ENCODE peak calls at places on chromosomes 7 and 10, in six cellular contexts. V is body of pancreas; W is GM23248; Y is mammary epithelial cell; J is IMR-90; L is CD4-positive, CD25-positive, alpha-beta regulatory T cell. E is an unnamed sample.

GRCh38 chr10:125520968-125521367 is 162.0 kb downstream of the TEX36 start:
- DNase-seq in V (no peak), W (no peak), Y (no peak), J (no peak), L (no peak), E (no peak)

GRCh38 chr10:68301790-68302502 is 29.9 kb upstream of the HNRNPH3 start:
- DNase-seq in V (no peak), W (peak; percentile 70), Y (peak; percentile 30), J (peak; percentile 75), L (peak; percentile 49), E (peak; percentile 66)

GRCh38 chr7:25669300-25669781 is 441.1 kb upstream of the NPVF start:
- DNase-seq in V (no peak), W (no peak), Y (no peak), J (no peak), L (no peak), E (no peak)

GRCh38 chr10:4765428-4765827 is 60.6 kb upstream of the AKR1E2 start:
- DNase-seq in V (no peak), W (peak; percentile 62), Y (peak; percentile 54), J (peak; percentile 56), L (no peak), E (no peak)

GRCh38 chr10:27541728-27542285 is 37.7 kb downstream of the RAB18 start:
- DNase-seq in V (no peak), W (no peak), Y (peak; percentile 2), J (no peak), L (peak; percentile 42), E (no peak)

GRCh38 chr7:44754802-44755697 is 6.4 kb downstream of the ZMIZ2 start:
- DNase-seq in V (no peak), W (no peak), Y (no peak), J (no peak), L (peak; percentile 20), E (no peak)

GRCh38 chr10:75788394-75789205 is 357.2 kb downstream of the LRMDA start:
- DNase-seq in V (no peak), W (peak; percentile 66), Y (no peak), J (no peak), L (no peak), E (no peak)

GRCh38 chr10:68109312-68109711 is at the start of gene MYPN:
- DNase-seq in V (no peak), W (no peak), Y (no peak), J (no peak), L (no peak), E (no peak)

GRCh38 chr10:34809796-34810195 is 5.3 kb downstream of the PARD3 start:
- DNase-seq in V (no peak), W (peak; percentile 14), Y (no peak), J (peak; percentile 21), L (no peak), E (no peak)
- H3K4me3 ChIP-seq in V (no peak overlapping the region), W (peak overlapping the region; percentile 59), Y (no peak overlapping the region), J (no peak overlapping the region), L (no peak overlapping the region), E (no peak overlapping the region)

DNA sequence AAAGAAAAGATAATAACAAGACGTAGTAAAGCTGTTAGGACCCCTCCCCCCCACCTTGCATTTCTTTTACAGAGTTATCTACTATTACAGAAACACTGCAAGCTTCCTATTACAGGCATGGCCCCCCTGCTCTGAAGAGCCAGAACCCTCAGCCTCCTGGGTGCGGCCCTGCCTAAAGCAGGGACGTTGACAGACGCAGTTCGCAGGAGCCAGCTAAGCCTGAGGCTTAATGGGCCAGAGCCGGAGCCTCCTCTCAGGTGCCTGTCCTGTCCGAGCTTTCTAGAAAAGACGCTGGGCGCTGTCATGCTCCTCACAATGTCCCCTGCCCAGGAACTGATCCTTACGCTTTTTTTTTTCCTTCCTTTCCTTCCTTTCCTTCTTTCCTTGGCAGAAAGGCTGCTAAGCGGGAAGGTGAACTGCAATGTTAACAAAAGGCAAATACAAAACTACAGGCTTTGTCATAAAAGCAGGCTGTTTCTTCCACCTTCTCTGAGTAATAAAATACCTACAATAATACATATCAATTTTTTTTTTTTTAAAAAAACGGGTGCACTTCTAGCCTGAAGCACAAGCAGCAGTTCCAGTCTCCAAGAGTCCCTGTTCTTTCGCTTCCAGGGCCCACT is 11.4 kb downstream of the MNX1 start:
- DNase-seq in V (no peak), W (no peak), Y (no peak), J (no peak), L (no peak), E (no peak)
- H3K27me3 ChIP-seq in V (no peaks in the 10 kb centered on the region), W (peaks cover 82% of the 10 kb centered on the region), Y (peaks cover 2% of the 10 kb centered on the region), J (peaks cover 77% of the 10 kb centered on the region), L (peaks cover 36% of the 10 kb centered on the region), E (no peaks in the 10 kb centered on the region)

GRCh38 chr7:116864084-116864483 is 1.7 kb downstream of the CAPZA2 start:
- DNase-seq in V (no peak), W (peak; percentile 50), Y (no peak), J (no peak), L (no peak), E (no peak)
- H3K4me1 ChIP-seq in V (peaks cover 20% of the 10 kb centered on the region), W (peaks cover 13% of the 10 kb centered on the region), Y (peaks cover 7% of the 10 kb centered on the region), J (peaks cover 4% of the 10 kb centered on the region), L (peaks cover 51% of the 10 kb centered on the region), E (peaks cover 6% of the 10 kb centered on the region)

DNA sequence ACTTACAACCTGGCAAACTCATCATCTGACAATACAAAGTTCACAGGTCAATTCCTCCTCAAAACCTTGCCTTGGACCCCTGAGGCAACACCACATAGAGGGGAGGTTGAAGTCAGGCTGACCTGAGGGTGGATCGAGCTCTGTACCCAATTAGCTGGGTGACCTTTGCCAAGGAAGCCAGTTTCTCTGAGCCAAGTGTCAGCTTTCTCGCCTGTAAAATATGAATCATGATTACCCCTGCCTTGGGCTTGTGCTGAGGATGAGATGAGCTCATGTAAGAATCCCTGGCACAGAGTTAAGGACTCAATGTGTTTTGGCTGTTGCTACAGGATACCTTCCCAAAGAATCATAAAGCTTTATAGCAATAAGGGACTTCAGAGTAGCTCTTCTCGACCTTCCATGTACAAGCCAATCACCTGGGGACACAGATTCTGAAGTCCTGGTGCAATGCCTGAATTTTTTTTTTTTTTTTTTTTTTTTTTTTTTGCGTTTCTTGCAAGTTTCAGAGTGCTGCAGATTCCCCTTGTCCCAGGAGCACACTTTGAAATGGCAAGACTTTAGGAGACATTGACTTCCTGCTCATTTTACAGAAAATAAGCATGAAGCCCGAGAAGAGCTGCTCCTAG is 43.5 kb upstream of the CACUL1 start:
- DNase-seq in V (no peak), W (peak; percentile 91), Y (peak; percentile 89), J (no peak), L (no peak), E (no peak)
- H3K4me3 ChIP-seq in V (no peak overlapping the region), W (no peak overlapping the region), Y (no peak overlapping the region), J (no peak overlapping the region), L (no peak overlapping the region), E (no peak overlapping the region)

DNA sequence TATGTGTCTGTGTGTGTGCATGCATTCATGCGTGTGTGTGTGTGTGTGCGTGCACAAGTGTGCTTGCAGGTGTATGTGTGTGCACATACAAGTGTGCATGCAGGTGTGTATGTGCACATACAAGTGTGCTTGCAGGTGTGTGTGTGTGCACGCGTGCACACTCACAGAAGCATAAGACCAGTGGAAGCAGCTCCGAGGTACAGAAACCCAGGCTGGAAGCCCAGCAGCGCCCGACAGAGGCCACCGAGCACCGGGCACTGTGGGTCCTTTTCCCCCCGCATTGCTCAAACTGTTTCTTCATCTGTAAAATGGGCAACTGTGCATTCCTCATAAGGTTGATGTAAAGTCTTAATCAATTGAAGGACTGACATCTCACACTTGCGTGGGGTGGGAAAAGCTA is 243.3 kb upstream of the TCERG1L start:
- DNase-seq in V (no peak), W (no peak), Y (no peak), J (no peak), L (no peak), E (no peak)
- H3K27me3 ChIP-seq in V (no peaks in the 10 kb centered on the region), W (no peaks in the 10 kb centered on the region), Y (no peaks in the 10 kb centered on the region), J (no peaks in the 10 kb centered on the region), L (no peaks in the 10 kb centered on the region), E (no peaks in the 10 kb centered on the region)

E was measured in HAP-1.